ENCODE peak calls at places on chromosome 5, in ten cellular contexts. S is stimulated activated CD8-positive, alpha-beta memory T cell treated with anti-CD3 and anti-CD28 coated beads, Interleukin-2, amount 100 ng/mL, for 1 hour; T is nucleus accumbens; Z is HT1080; G is aorta; J is NCI-H524; H is fibroblast of the conjunctiva; B is neural crest cell; F is kidney glomerular epithelial cell; I is AG04450. A is an unnamed sample.

GRCh38 chr5:96125335-96125891 is 163.8 kb upstream of the ELL2 start:
- DNase-seq in F (no peak), T (no peak), I (no peak), G (no peak), B (no peak), Z (no peak), J (no peak), S (no peak), H (no peak), A (no peak)

GRCh38 chr5:87099967-87100366 is 167.7 kb upstream of the RASA1 start:
- DNase-seq in I (no peak), H (no peak), G (no peak), S (no peak), Z (peak), F (peak), T (no peak), B (no peak), J (no peak), A (no peak)

GRCh38 chr5:98031926-98032325 is 741.5 kb upstream of the RGMB start:
- DNase-seq in S (no peak), T (no peak), Z (no peak), H (no peak), B (no peak), F (no peak), G (no peak), I (no peak), J (no peak), A (no peak)

GRCh38 chr5:95697781-95698681 is 15.2 kb upstream of the SPATA9 start:
- DNase-seq in F (peak), S (no peak), G (no peak), H (no peak), T (no peak), I (no peak), J (no peak), Z (no peak), B (no peak), A (no peak)

GRCh38 chr5:374631-375335 is 53.3 kb downstream of the AHRR start:
- DNase-seq in I (no peak), H (no peak), B (no peak), S (no peak), Z (no peak), F (no peak), T (no peak), J (no peak), G (peak), A (no peak)

GRCh38 chr5:151005975-151006576 is 14.3 kb upstream of the GPX3 start:
- DNase-seq in H (peak), B (no peak), G (peak), F (no peak), Z (no peak), S (no peak), J (no peak), T (no peak), I (peak), A (no peak)

GRCh38 chr5:79146352-79146751 is 34.7 kb downstream of the BHMT start:
- DNase-seq in H (no peak), S (no peak), F (peak), Z (no peak), J (no peak), T (peak), B (no peak), I (no peak), G (no peak), A (no peak)

GRCh38 chr5:56155085-56155484 is 78.0 kb downstream of the ANKRD55 start:
- DNase-seq in J (no peak), H (no peak), Z (no peak), T (no peak), G (no peak), S (no peak), B (no peak), I (no peak), F (no peak), A (no peak)

GRCh38 chr5:156497816-156498215 is 170.9 kb downstream of the SGCD start:
- DNase-seq in S (no peak), I (no peak), F (peak), B (no peak), T (no peak), Z (no peak), J (no peak), H (no peak), G (no peak), A (no peak)

GRCh38 chr5:112586596-112587062 is 151.1 kb upstream of the APC start:
- DNase-seq in B (no peak), I (no peak), T (no peak), S (no peak), F (no peak), J (no peak), G (no peak), Z (no peak), H (no peak), A (no peak)

A was measured in NCI-H1694.